ENCODE peak calls at places on chromosomes 4 and X, in seven cellular contexts. R, I, C, P, B, A and Q are unnamed samples.

GRCh38 chrX:50903387-50904027 is 7.0 kb upstream of the BMP15 start:
- DNase-seq in I (peak; percentile 64), A (peak; percentile 72), C (peak; percentile 27), P (peak; percentile 63), R (peak; percentile 61), B (peak; percentile 11), Q (peak; percentile 16)

GRCh38 chr4:15239866-15240265 is 188.0 kb upstream of the C1QTNF7 start:
- DNase-seq in B (no peak), I (peak; percentile 12), R (peak; percentile 38), P (no peak), A (no peak), C (no peak), Q (no peak)

GRCh38 chr4:156615066-156615514 is 356.5 kb downstream of the PDGFC start:
- DNase-seq in R (no peak), B (no peak), I (no peak), A (no peak), P (peak; percentile 85), C (no peak), Q (no peak)

GRCh38 chrX:21885568-21885967 is 29.8 kb downstream of the YY2 start:
- DNase-seq in I (no peak), R (no peak), C (no peak), A (peak; percentile 1), P (no peak), B (no peak), Q (no peak)

GRCh38 chr4:146957252-146957651 is 11.6 kb upstream of the TTC29 start:
- DNase-seq in B (no peak), A (no peak), I (no peak), R (peak; percentile 78), C (no peak), P (peak; percentile 90), Q (no peak)

GRCh38 chr4:43251760-43252317 is 359.3 kb downstream of the GRXCR1 start:
- DNase-seq in P (peak; percentile 9), C (no peak), B (no peak), R (peak; percentile 37), A (no peak), I (peak; percentile 5), Q (no peak)

GRCh38 chrX:102155806-102156179 is at the start of gene BEX5:
- DNase-seq in R (peak; percentile 28), P (peak; percentile 54), C (no peak), B (peak; percentile 79), I (peak; percentile 48), A (peak; percentile 84), Q (no peak)

GRCh38 chr4:105666693-105667092 is 41.8 kb downstream of the INTS12 start:
- DNase-seq in C (no peak), A (peak; percentile 47), B (peak; percentile 43), I (peak; percentile 52), R (peak; percentile 43), P (peak; percentile 46), Q (peak; percentile 19)

GRCh38 chr4:90840828-90841227 is 713.6 kb downstream of the CCSER1 start:
- DNase-seq in A (no peak), R (no peak), C (no peak), B (no peak), I (no peak), P (no peak), Q (no peak)

GRCh38 chrX:123408856-123409737 is 225.0 kb downstream of the GRIA3 start:
- DNase-seq in B (peak; percentile 31), P (peak; percentile 49), A (no peak), R (no peak), C (no peak), I (no peak), Q (no peak)

GRCh38 chrX:45445745-45446412 is 245.2 kb upstream of the DIPK2B start:
- DNase-seq in R (peak; percentile 92), P (peak; percentile 82), I (peak; percentile 18), C (peak; percentile 49), A (no peak), B (no peak), Q (no peak)

GRCh38 chrX:68462653-68463052 is 29.4 kb upstream of the OPHN1 start:
- DNase-seq in P (peak; percentile 52), R (peak; percentile 57), C (peak; percentile 7), A (peak; percentile 60), I (peak; percentile 19), B (peak; percentile 40), Q (peak; percentile 14)

GRCh38 chrX:13090261-13091110 is 46.1 kb upstream of the FAM9C start:
- DNase-seq in R (no peak), C (no peak), P (no peak), I (peak; percentile 44), B (no peak), A (no peak), Q (peak; percentile 23)

GRCh38 chr4:25872851-25873631 is 10.3 kb upstream of the SEL1L3 start:
- DNase-seq in R (no peak), P (no peak), B (no peak), C (no peak), A (no peak), I (no peak), Q (peak; percentile 77)

GRCh38 chr4:56821394-56822263 is at the start of gene SPINK2:
- DNase-seq in C (peak; percentile 44), A (peak; percentile 93), P (no peak), R (peak; percentile 67), I (peak; percentile 74), B (peak; percentile 81), Q (peak; percentile 75)

GRCh38 chrX:45422216-45422925 is 221.7 kb upstream of the DIPK2B start:
- DNase-seq in C (no peak), P (peak; percentile 39), A (no peak), I (no peak), R (peak; percentile 52), B (no peak), Q (no peak)

GRCh38 chr4:5798447-5798846 is 87.4 kb downstream of the EVC start:
- DNase-seq in R (no peak), C (no peak), P (peak; percentile 28), I (no peak), A (no peak), B (no peak), Q (no peak)

GRCh38 chr4:171834640-171835039 is 21.4 kb downstream of the GALNTL6 start:
- DNase-seq in I (no peak), R (no peak), B (no peak), C (no peak), P (no peak), A (no peak), Q (no peak)
- H2AFZ ChIP-seq in I (no peak overlapping the region), R (no peak overlapping the region), B (no peak overlapping the region), C (no peak overlapping the region), P (no peak overlapping the region), A (peak overlapping the region; percentile 5), Q (no peak overlapping the region)

GRCh38 chr4:139651282-139652194 is 14.1 kb upstream of the MGST2 start:
- DNase-seq in B (peak; percentile 70), P (peak; percentile 82), A (peak; percentile 89), C (peak; percentile 77), R (peak; percentile 68), I (peak; percentile 89), Q (peak; percentile 74)
- TF ChIP-seq EZH2phosphoT487 in B (no peak), P (no peak), A (no peak), C (no peak), R (no peak), I (no peak), Q (no peak)

GRCh38 chr4:38668203-38668602 is 4.2 kb downstream of the KLF3 start:
- DNase-seq in B (no peak), C (no peak), P (no peak), A (no peak), I (no peak), R (no peak), Q (no peak)
- H3K27ac ChIP-seq in B (peak overlapping the region; percentile 91), C (no peak overlapping the region), P (peak overlapping the region; percentile 97), A (peak overlapping the region; percentile 94), I (peak overlapping the region; percentile 97), R (peak overlapping the region; percentile 81), Q (no peak overlapping the region)

GRCh38 chrX:10173331-10173900 is 16.6 kb downstream of the CLCN4 start:
- DNase-seq in C (no peak), A (peak; percentile 90), I (peak; percentile 82), B (no peak), P (peak; percentile 89), R (no peak), Q (no peak)
- H2AFZ ChIP-seq in C (no peak overlapping the region), A (no peak overlapping the region), I (no peak overlapping the region), B (no peak overlapping the region), P (peak overlapping the region; percentile 65), R (no peak overlapping the region), Q (no peak overlapping the region)